ENCODE peak calls at places on chromosomes 6 and 20, in six cellular contexts. Y is fibroblast of pulmonary artery; R is SJSA1; K is nephron progenitor cell; X is stimulated activated naive B cell treated with anti-CD40 and anti-IgM and Interleukin-4, amounts not matched to agents 10 μg/mL and 1 μg/mL and 100 μg/mL, for 72 hours; T is HuH-7. L is an unnamed sample.

GRCh38 chr6:14270925-14271791 is 153.6 kb downstream of the CD83 start:
- DNase-seq in Y (peak; percentile 80), R (no peak), X (peak; percentile 36), K (no peak), T (no peak), L (peak; percentile 99)

GRCh38 chr20:36717657-36718056 is 28.2 kb downstream of the NDRG3 start:
- DNase-seq in K (no peak), X (no peak), R (no peak), T (no peak), Y (peak; percentile 10), L (no peak)

GRCh38 chr6:143857651-143858050 is 6.6 kb upstream of the ZC2HC1B start:
- DNase-seq in Y (no peak), K (no peak), T (no peak), X (no peak), R (no peak), L (no peak)

GRCh38 chr20:16533493-16533892 is 39.8 kb downstream of the KIF16B start:
- DNase-seq in T (no peak), X (no peak), R (no peak), K (no peak), Y (no peak), L (no peak)

GRCh38 chr6:24329022-24329421 is 28.8 kb downstream of the DCDC2 start:
- DNase-seq in Y (no peak), T (no peak), K (no peak), R (no peak), X (no peak), L (no peak)

GRCh38 chr6:31572041-31572911 is at the start of gene LTA:
- DNase-seq in T (no peak), X (peak; percentile 74), Y (no peak), K (no peak), R (no peak), L (no peak)

GRCh38 chr6:93417421-93417996 is 1.9 kb downstream of the EPHA7 start:
- DNase-seq in T (no peak), Y (peak; percentile 22), X (no peak), K (peak; percentile 40), R (no peak), L (no peak)

GRCh38 chr6:5395719-5396118 is 134.4 kb downstream of the FARS2 start:
- DNase-seq in T (no peak), R (no peak), X (no peak), K (no peak), Y (no peak), L (no peak)

GRCh38 chr20:3067139-3068009 is 4.0 kb upstream of the OXT start:
- DNase-seq in T (no peak), K (no peak), R (no peak), X (no peak), Y (no peak), L (no peak)

GRCh38 chr20:58818585-58819285 is 32.0 kb downstream of the GNAS-AS1 start:
- DNase-seq in X (no peak), Y (peak; percentile 6), R (peak; percentile 93), K (no peak), T (no peak), L (peak; percentile 17)

GRCh38 chr20:41143354-41143753 is 6.0 kb downstream of the PLCG1 start:
- DNase-seq in R (no peak), T (no peak), Y (no peak), K (no peak), X (no peak), L (no peak)

GRCh38 chr6:167112421-167112820 is 10.5 kb upstream of the CCR6 start:
- DNase-seq in K (no peak), R (no peak), X (no peak), Y (no peak), T (no peak), L (no peak)

GRCh38 chr20:46803446-46804020 is 91.1 kb upstream of the EYA2 start:
- DNase-seq in K (no peak), T (no peak), Y (no peak), R (no peak), X (no peak), L (no peak)

GRCh38 chr20:31542201-31542842 is 28.1 kb downstream of the HM13 start:
- DNase-seq in T (no peak), R (no peak), Y (no peak), K (no peak), X (peak; percentile 50), L (no peak)

GRCh38 chr6:100322886-100323285 is 141.8 kb downstream of the SIM1 start:
- DNase-seq in R (no peak), T (no peak), Y (no peak), K (no peak), X (no peak), L (no peak)

GRCh38 chr6:81138236-81138635 is 614.2 kb downstream of the TENT5A start:
- DNase-seq in X (no peak), T (no peak), Y (peak; percentile 10), K (no peak), R (no peak), L (no peak)

GRCh38 chr20:45779011-45779915 is 12.4 kb downstream of the WFDC3 start:
- DNase-seq in T (no peak), K (no peak), X (no peak), Y (peak; percentile 97), R (peak; percentile 99), L (peak; percentile 98)

GRCh38 chr20:45306431-45306982 is at the start of gene RBPJL:
- DNase-seq in K (peak; percentile 64), R (no peak), X (no peak), Y (no peak), T (peak; percentile 73), L (no peak)

GRCh38 chr20:13321416-13321815 is 100.3 kb downstream of the ISM1 start:
- DNase-seq in Y (no peak), K (no peak), X (no peak), T (no peak), R (no peak), L (no peak)

GRCh38 chr20:4601630-4602296 is 119.9 kb upstream of the PRND start:
- DNase-seq in T (no peak), K (no peak), R (no peak), X (no peak), Y (no peak), L (peak; percentile 87)

GRCh38 chr20:40848530-40848929 is 159.5 kb upstream of the MAFB start:
- DNase-seq in X (no peak), K (no peak), Y (no peak), R (no peak), T (no peak), L (no peak)

GRCh38 chr20:50129662-50130345 is 16.9 kb upstream of the UBE2V1 start:
- DNase-seq in T (no peak), R (no peak), K (no peak), Y (no peak), X (no peak), L (no peak)

GRCh38 chr6:85726206-85726605 is 83.5 kb upstream of the SYNCRIP start:
- DNase-seq in K (no peak), R (no peak), X (no peak), T (no peak), Y (no peak), L (no peak)

GRCh38 chr6:158978752-158979151 is 21.2 kb downstream of the RSPH3 start:
- DNase-seq in K (no peak), R (no peak), T (no peak), Y (peak; percentile 55), X (no peak), L (no peak)

GRCh38 chr6:24568687-24569086 is 73.9 kb downstream of the ALDH5A1 start:
- DNase-seq in K (no peak), T (no peak), R (no peak), Y (no peak), X (no peak), L (no peak)

GRCh38 chr6:97187951-97188350 is 95.1 kb downstream of the MMS22L start:
- DNase-seq in R (no peak), K (no peak), T (peak; percentile 2), Y (no peak), X (no peak), L (no peak)

GRCh38 chr6:54267798-54268197 is 40.4 kb upstream of the TINAG start:
- DNase-seq in X (no peak), T (peak; percentile 2), R (no peak), K (peak; percentile 22), Y (peak; percentile 75), L (no peak)

GRCh38 chr6:87907521-87907920 is 140.1 kb upstream of the SPACA1 start:
- DNase-seq in R (peak; percentile 96), K (no peak), Y (peak; percentile 30), X (no peak), T (no peak), L (peak; percentile 60)